ENCODE peak calls at places on chromosomes 4 and X, in six cellular contexts. B is cardiac fibroblast; K is breast epithelium; U is stimulated activated CD8-positive, alpha-beta memory T cell treated with anti-CD3 and anti-CD28 coated beads, Interleukin-4, amount 100 ng/mL, for 4 hours; T is uterus; M is NT2/D1. V is an unnamed sample.
A peak's percentile ranks its signal among the peaks of the same experiment; 100 is the strongest.

GRCh38 chrX:135114392-135114791 is 5.9 kb downstream of the ETDB start:
- DNase-seq in B (no peak), K (no peak), U (no peak), T (no peak), M (no peak), V (no peak)

GRCh38 chr4:78560296-78560963 is 8.9 kb downstream of the ANXA3 start:
- DNase-seq in B (peak; percentile 82), K (no peak), U (no peak), T (no peak), M (no peak), V (no peak)

GRCh38 chr4:83932996-83933395 is 397.1 kb downstream of the GPAT3 start:
- DNase-seq in B (peak; percentile 41), K (no peak), U (no peak), T (no peak), M (no peak), V (no peak)

GRCh38 chr4:147019061-147019460 is 73.4 kb upstream of the TTC29 start:
- DNase-seq in B (peak; percentile 82), K (peak; percentile 57), U (no peak), T (peak; percentile 58), M (no peak), V (no peak)

GRCh38 chrX:108736509-108737479 is at the start of gene IRS4:
- DNase-seq in B (peak; percentile 2), K (no peak), U (no peak), T (peak; percentile 33), M (peak; percentile 63), V (peak; percentile 75)

GRCh38 chr4:176354884-176355283 is 35.1 kb downstream of the SPCS3 start:
- DNase-seq in B (no peak), K (no peak), U (no peak), T (no peak), M (no peak), V (no peak)

GRCh38 chr4:119656986-119657635 is 28.5 kb upstream of the PDE5A start:
- DNase-seq in B (peak; percentile 69), K (no peak), U (no peak), T (no peak), M (no peak), V (no peak)

GRCh38 chr4:117623321-117623720 is 411.0 kb upstream of the NDST3 start:
- DNase-seq in B (no peak), K (no peak), U (no peak), T (no peak), M (no peak), V (no peak)

GRCh38 chr4:126268106-126268505 is 953.4 kb downstream of the FAT4 start:
- DNase-seq in B (peak; percentile 78), K (no peak), U (no peak), T (no peak), M (no peak), V (no peak)

GRCh38 chr4:98448923-98449322 is 187.7 kb downstream of the RAP1GDS1 start:
- DNase-seq in B (no peak), K (no peak), U (no peak), T (no peak), M (no peak), V (no peak)

GRCh38 chr4:2647403-2648158 is 108.6 kb downstream of the TNIP2 start:
- DNase-seq in B (no peak), K (no peak), U (no peak), T (no peak), M (no peak), V (no peak)

GRCh38 chr4:127549521-127549920 is 83.2 kb upstream of the INTU start:
- DNase-seq in B (no peak), K (no peak), U (no peak), T (no peak), M (no peak), V (no peak)

GRCh38 chrX:10972731-10973130 is 138.4 kb upstream of the HCCS start:
- DNase-seq in B (no peak), K (no peak), U (no peak), T (no peak), M (no peak), V (no peak)

GRCh38 chr4:180437601-180438000 is 1805.6 kb upstream of the TENM3 start:
- DNase-seq in B (no peak), K (no peak), U (no peak), T (no peak), M (no peak), V (no peak)

GRCh38 chrX:72716766-72717165 is 2.7 kb upstream of the PHKA1 start:
- DNase-seq in B (peak; percentile 0), K (no peak), U (no peak), T (no peak), M (no peak), V (no peak)

GRCh38 chrX:55196688-55197087 is 23.5 kb upstream of the PAGE5 start:
- DNase-seq in B (no peak), K (no peak), U (no peak), T (no peak), M (no peak), V (no peak)

GRCh38 chr4:130238121-130238520 is 1142.2 kb downstream of the C4orf33 start:
- DNase-seq in B (peak; percentile 53), K (no peak), U (no peak), T (no peak), M (no peak), V (no peak)

GRCh38 chr4:100838286-100838685 is 320.5 kb upstream of the EMCN start:
- DNase-seq in B (no peak), K (no peak), U (no peak), T (no peak), M (no peak), V (no peak)

GRCh38 chr4:43776371-43776770 is 672.2 kb downstream of the KCTD8 start:
- DNase-seq in B (peak; percentile 21), K (no peak), U (no peak), T (no peak), M (no peak), V (no peak)

GRCh38 chr4:141637565-141637964 is 1.2 kb downstream of the IL15 start:
- DNase-seq in B (peak; percentile 33), K (no peak), U (no peak), T (no peak), M (no peak), V (no peak)

GRCh38 chr4:4519296-4519898 is 22.5 kb downstream of the STX18 start:
- DNase-seq in B (peak; percentile 36), K (no peak), U (no peak), T (no peak), M (no peak), V (no peak)

GRCh38 chrX:110561036-110561435 is 202.4 kb downstream of the RTL9 start:
- DNase-seq in B (peak; percentile 33), K (no peak), U (no peak), T (no peak), M (no peak), V (no peak)

GRCh38 chr4:17817027-17817426 is 6.2 kb downstream of the NCAPG start:
- DNase-seq in B (peak; percentile 84), K (no peak), U (no peak), T (no peak), M (no peak), V (no peak)

GRCh38 chr4:2101346-2102044 is 42.4 kb downstream of the NAT8L start:
- DNase-seq in B (peak; percentile 16), K (no peak), U (no peak), T (no peak), M (no peak), V (no peak)

GRCh38 chrX:2325076-2325784 is 175.5 kb downstream of the DHRSX start:
- DNase-seq in B (peak; percentile 81), K (peak; percentile 56), U (no peak), T (peak; percentile 84), M (no peak), V (no peak)

GRCh38 chrX:64850371-64851082 is 125.7 kb downstream of the ZC4H2 start:
- DNase-seq in B (no peak), K (no peak), U (no peak), T (no peak), M (no peak), V (no peak)

GRCh38 chr4:38803833-38804653 is 548 bp downstream of the TLR1 start:
- DNase-seq in B (no peak), K (no peak), U (no peak), T (no peak), M (no peak), V (no peak)

GRCh38 chr4:172725581-172725980 is 443.0 kb upstream of the GALNT7 start:
- DNase-seq in B (peak; percentile 11), K (no peak), U (no peak), T (no peak), M (no peak), V (no peak)

GRCh38 chr4:54367059-54367458 is 138.0 kb downstream of the PDGFRA start:
- DNase-seq in B (no peak), K (no peak), U (no peak), T (no peak), M (no peak), V (no peak)

GRCh38 chrX:46140272-46140671 is 404.9 kb downstream of the ZNF674 start:
- DNase-seq in B (peak; percentile 49), K (no peak), U (no peak), T (no peak), M (no peak), V (no peak)

GRCh38 chrX:35919536-35920309 is at the start of gene CFAP47:
- DNase-seq in B (no peak), K (no peak), U (no peak), T (no peak), M (peak; percentile 35), V (no peak)

V was measured in iPS DF 19.7.